ENCODE peak calls at places on chromosomes 6 and 20, in six cellular contexts. One of them, this sample, is unnamed.

GRCh38 chr6:95321106-95321505 is 256.2 kb upstream of the MANEA start:
- DNase-seq in NCI-H1092: no peak
- DNase-seq in T-helper 1 cell: no peak
- DNase-seq in hepatocyte: no peak
- DNase-seq in epithelial cell of esophagus: peak; percentile 13
- DNase-seq in Right ventricle myocardium superior: no peak
- DNase-seq in this sample: no peak

GRCh38 chr6:142824491-142824890 is 120.5 kb downstream of the HIVEP2 start:
- DNase-seq in NCI-H1092: no peak
- DNase-seq in T-helper 1 cell: no peak
- DNase-seq in hepatocyte: no peak
- DNase-seq in epithelial cell of esophagus: no peak
- DNase-seq in Right ventricle myocardium superior: no peak
- DNase-seq in this sample: no peak

GRCh38 chr6:90083891-90084290 is 189.6 kb downstream of the GJA10 start:
- DNase-seq in NCI-H1092: no peak
- DNase-seq in T-helper 1 cell: peak; percentile 57
- DNase-seq in hepatocyte: no peak
- DNase-seq in epithelial cell of esophagus: no peak
- DNase-seq in Right ventricle myocardium superior: no peak
- DNase-seq in this sample: no peak

GRCh38 chr20:6636209-6637159 is 131.0 kb upstream of the BMP2 start:
- DNase-seq in NCI-H1092: peak; percentile 6
- DNase-seq in T-helper 1 cell: no peak
- DNase-seq in hepatocyte: peak; percentile 81
- DNase-seq in epithelial cell of esophagus: peak; percentile 81
- DNase-seq in Right ventricle myocardium superior: no peak
- DNase-seq in this sample: no peak

GRCh38 chr6:123117145-123117908 is 121.3 kb downstream of the CLVS2 start:
- DNase-seq in NCI-H1092: no peak
- DNase-seq in T-helper 1 cell: no peak
- DNase-seq in hepatocyte: no peak
- DNase-seq in epithelial cell of esophagus: no peak
- DNase-seq in Right ventricle myocardium superior: no peak
- DNase-seq in this sample: peak; percentile 36

GRCh38 chr6:130981409-130981808 is 81.6 kb downstream of the EPB41L2 start:
- DNase-seq in NCI-H1092: no peak
- DNase-seq in T-helper 1 cell: no peak
- DNase-seq in hepatocyte: peak; percentile 63
- DNase-seq in epithelial cell of esophagus: no peak
- DNase-seq in Right ventricle myocardium superior: no peak
- DNase-seq in this sample: no peak

GRCh38 chr6:91376686-91377085 is 789.8 kb upstream of the MAP3K7 start:
- DNase-seq in NCI-H1092: peak; percentile 77
- DNase-seq in T-helper 1 cell: no peak
- DNase-seq in hepatocyte: no peak
- DNase-seq in epithelial cell of esophagus: no peak
- DNase-seq in Right ventricle myocardium superior: no peak
- DNase-seq in this sample: peak; percentile 81

GRCh38 chr20:18056174-18057105 is 1.3 kb downstream of the OVOL2 start:
- DNase-seq in NCI-H1092: peak; percentile 20
- DNase-seq in T-helper 1 cell: no peak
- DNase-seq in hepatocyte: peak; percentile 57
- DNase-seq in epithelial cell of esophagus: peak; percentile 42
- DNase-seq in Right ventricle myocardium superior: no peak
- DNase-seq in this sample: peak; percentile 53

GRCh38 chr20:2872304-2873009 is 824 bp upstream of the PTPRA start:
- DNase-seq in NCI-H1092: peak; percentile 42
- DNase-seq in T-helper 1 cell: peak; percentile 79
- DNase-seq in hepatocyte: peak; percentile 76
- DNase-seq in epithelial cell of esophagus: peak; percentile 70
- DNase-seq in Right ventricle myocardium superior: peak; percentile 74
- DNase-seq in this sample: peak; percentile 22

This sample was measured in NCI-H2029.